ENCODE peak calls at places on chromosome 21, in ten cellular contexts. H is left colon; T is CD4-positive, alpha-beta T cell; Y is spleen; Q is stimulated activated CD4-positive, alpha-beta T cell treated with anti-CD3 and anti-CD28 coated beads, Interleukin-4, amount 100 ng/mL, for 24 hours; S is AG09319; U is left cardiac atrium; C is SW480; P is activated CD4-positive, alpha-beta T cell treated with anti-CD3 and anti-CD28 coated beads for 24 hours; F is stimulated activated CD8-positive, alpha-beta memory T cell treated with anti-CD3 and anti-CD28 coated beads, Interleukin-15, amount 100 ng/mL, for 48 hours. W is an unnamed sample.

GRCh38 chr21:27759091-27759659 is 792.3 kb upstream of the ADAMTS5 start:
- DNase-seq in H (peak; percentile 38), Q (no peak), S (no peak), T (no peak), U (peak; percentile 22), C (no peak), F (no peak), Y (no peak), P (no peak), W (no peak)

GRCh38 chr21:45114072-45114471 is 39.7 kb downstream of the ADARB1 start:
- DNase-seq in Q (no peak), H (no peak), Y (no peak), P (no peak), U (no peak), T (no peak), F (no peak), C (no peak), S (no peak), W (no peak)

GRCh38 chr21:36005018-36005417 is 55.3 kb downstream of the SETD4 start:
- DNase-seq in F (no peak), Y (no peak), Q (no peak), U (no peak), P (no peak), H (peak; percentile 28), S (peak; percentile 63), T (no peak), C (no peak), W (no peak)

GRCh38 chr21:40714516-40714915 is 132.4 kb downstream of the DSCAM start:
- DNase-seq in Q (no peak), U (no peak), S (no peak), P (no peak), H (no peak), Y (no peak), C (no peak), T (no peak), F (no peak), W (no peak)

GRCh38 chr21:17462276-17462981 is 50.4 kb upstream of the CXADR start:
- DNase-seq in Q (no peak), P (no peak), H (peak; percentile 83), U (no peak), S (no peak), T (no peak), F (no peak), C (no peak), Y (no peak), W (no peak)

GRCh38 chr21:37245151-37245550 is 22.0 kb downstream of the VPS26C start:
- DNase-seq in Q (no peak), S (no peak), P (no peak), H (no peak), Y (no peak), C (no peak), U (no peak), T (no peak), F (no peak), W (no peak)

GRCh38 chr21:28253378-28253777 is 739.3 kb downstream of the LTN1 start:
- DNase-seq in Y (no peak), C (no peak), Q (no peak), U (no peak), T (no peak), S (no peak), P (no peak), H (no peak), F (no peak), W (no peak)

GRCh38 chr21:42039470-42039901 is 29.3 kb upstream of the ZBTB21 start:
- DNase-seq in C (no peak), P (no peak), U (no peak), S (peak; percentile 27), H (no peak), T (no peak), Y (peak; percentile 43), Q (no peak), F (no peak), W (no peak)

GRCh38 chr21:35520302-35520701 is 471.2 kb upstream of the RUNX1 start:
- DNase-seq in U (no peak), T (no peak), Y (no peak), F (no peak), P (no peak), Q (no peak), H (no peak), S (no peak), C (no peak), W (no peak)

GRCh38 chr21:38773108-38774061 is 32.3 kb upstream of the ETS2 start:
- DNase-seq in H (no peak), Y (no peak), P (no peak), S (peak; percentile 91), F (no peak), T (no peak), Q (peak; percentile 44), C (peak; percentile 73), U (peak; percentile 59), W (no peak)

GRCh38 chr21:26709090-26709489 is 136.0 kb upstream of the CYYR1 start:
- DNase-seq in S (no peak), U (no peak), C (no peak), Q (no peak), P (no peak), H (no peak), F (no peak), T (no peak), Y (no peak), W (no peak)

GRCh38 chr21:34796518-34797201 is 127.9 kb downstream of the CLIC6 start:
- DNase-seq in S (no peak), Q (no peak), Y (no peak), H (no peak), T (no peak), P (no peak), F (no peak), C (peak; percentile 94), U (no peak), W (no peak)

GRCh38 chr21:30439975-30440374 is at the start of gene KRTAP15-1:
- DNase-seq in P (no peak), S (no peak), F (no peak), H (no peak), T (no peak), U (no peak), Q (no peak), C (no peak), Y (no peak), W (no peak)

GRCh38 chr21:35035581-35035980 is 13.5 kb downstream of the RUNX1 start:
- DNase-seq in F (no peak), H (no peak), U (no peak), Y (no peak), S (no peak), T (no peak), P (no peak), C (no peak), Q (no peak), W (no peak)

GRCh38 chr21:45818904-45819285 is 162.7 kb upstream of the COL6A1 start:
- DNase-seq in C (peak; percentile 97), Q (peak; percentile 88), U (no peak), H (no peak), T (peak; percentile 56), S (no peak), P (peak; percentile 80), F (peak; percentile 80), Y (no peak), W (peak; percentile 64)

GRCh38 chr21:43933146-43933673 is 68.2 kb downstream of the AGPAT3 start:
- DNase-seq in T (no peak), S (no peak), Q (no peak), F (no peak), H (no peak), U (no peak), P (no peak), C (no peak), Y (no peak), W (no peak)

GRCh38 chr21:25735895-25736597 is 1.3 kb downstream of the GABPA start:
- DNase-seq in U (no peak), C (peak; percentile 21), P (no peak), F (no peak), H (no peak), S (no peak), T (no peak), Y (no peak), Q (no peak), W (no peak)

GRCh38 chr21:33895356-33895755 is 20.2 kb downstream of the ATP5PO start:
- DNase-seq in U (no peak), P (no peak), T (no peak), Y (no peak), F (no peak), S (no peak), Q (no peak), C (no peak), H (no peak), W (no peak)

GRCh38 chr21:27586986-27587385 is 620.1 kb upstream of the ADAMTS5 start:
- DNase-seq in Y (no peak), F (no peak), U (no peak), S (no peak), H (no peak), C (no peak), T (no peak), Q (no peak), P (no peak), W (no peak)

GRCh38 chr21:32463367-32463766 is 50.9 kb downstream of the EVA1C start:
- DNase-seq in S (no peak), P (no peak), Q (no peak), Y (peak; percentile 8), U (peak; percentile 41), T (no peak), H (no peak), F (no peak), C (peak; percentile 97), W (no peak)